ENCODE peak calls at places on chromosomes 16 and 17, in eight cellular contexts. One of them, this sample, is unnamed.

GRCh38 chr17:44069974-44070454 is 521 bp upstream of the G6PC3 start:
- DNase-seq in activated CD8-positive, alpha-beta memory T cell treated with anti-CD3 and anti-CD28 coated beads, Interleukin-2, amount 10 ng/mL, durations not matched to agents 7 days and 5 days: no peak
- DNase-seq in iPS-NIHi11: peak
- DNase-seq in iPS DF 6.9: no peak
- DNase-seq in SJSA1: no peak
- DNase-seq in GOT3: no peak
- DNase-seq in activated CD4-positive, alpha-beta T cell treated with anti-CD3 and anti-CD28 coated beads, Interleukin-2, amount 10 ng/mL, durations not matched to agents 24 days and 14 days: no peak
- DNase-seq in M059J: no peak
- DNase-seq in this sample: no peak

GRCh38 chr17:81702934-81703746 is at the start of gene MRPL12:
- DNase-seq in activated CD8-positive, alpha-beta memory T cell treated with anti-CD3 and anti-CD28 coated beads, Interleukin-2, amount 10 ng/mL, durations not matched to agents 7 days and 5 days: peak
- DNase-seq in SJSA1: peak
- DNase-seq in iPS DF 6.9: peak
- DNase-seq in activated CD4-positive, alpha-beta T cell treated with anti-CD3 and anti-CD28 coated beads, Interleukin-2, amount 10 ng/mL, durations not matched to agents 24 days and 14 days: peak
- DNase-seq in GOT3: peak
- DNase-seq in M059J: peak
- DNase-seq in iPS-NIHi11: peak
- DNase-seq in this sample: peak

GRCh38 chr17:80586464-80587228 is 42.0 kb downstream of the RPTOR start:
- DNase-seq in activated CD8-positive, alpha-beta memory T cell treated with anti-CD3 and anti-CD28 coated beads, Interleukin-2, amount 10 ng/mL, durations not matched to agents 7 days and 5 days: no peak
- DNase-seq in SJSA1: no peak
- DNase-seq in iPS DF 6.9: no peak
- DNase-seq in iPS-NIHi11: no peak
- DNase-seq in GOT3: no peak
- DNase-seq in M059J: no peak
- DNase-seq in activated CD4-positive, alpha-beta T cell treated with anti-CD3 and anti-CD28 coated beads, Interleukin-2, amount 10 ng/mL, durations not matched to agents 24 days and 14 days: no peak
- DNase-seq in this sample: no peak

GRCh38 chr17:34254651-34255380 is at the start of gene CCL2:
- DNase-seq in activated CD8-positive, alpha-beta memory T cell treated with anti-CD3 and anti-CD28 coated beads, Interleukin-2, amount 10 ng/mL, durations not matched to agents 7 days and 5 days: no peak
- DNase-seq in SJSA1: peak
- DNase-seq in iPS-NIHi11: peak
- DNase-seq in iPS DF 6.9: peak
- DNase-seq in activated CD4-positive, alpha-beta T cell treated with anti-CD3 and anti-CD28 coated beads, Interleukin-2, amount 10 ng/mL, durations not matched to agents 24 days and 14 days: no peak
- DNase-seq in GOT3: peak
- DNase-seq in M059J: peak
- DNase-seq in this sample: peak

GRCh38 chr17:59441459-59442096 is 110.1 kb downstream of the YPEL2 start:
- DNase-seq in GOT3: no peak
- DNase-seq in iPS DF 6.9: no peak
- DNase-seq in M059J: no peak
- DNase-seq in iPS-NIHi11: no peak
- DNase-seq in SJSA1: no peak
- DNase-seq in activated CD4-positive, alpha-beta T cell treated with anti-CD3 and anti-CD28 coated beads, Interleukin-2, amount 10 ng/mL, durations not matched to agents 24 days and 14 days: no peak
- DNase-seq in activated CD8-positive, alpha-beta memory T cell treated with anti-CD3 and anti-CD28 coated beads, Interleukin-2, amount 10 ng/mL, durations not matched to agents 7 days and 5 days: no peak
- DNase-seq in this sample: no peak

GRCh38 chr16:78812582-78812981 is 713.1 kb downstream of the WWOX start:
- DNase-seq in activated CD8-positive, alpha-beta memory T cell treated with anti-CD3 and anti-CD28 coated beads, Interleukin-2, amount 10 ng/mL, durations not matched to agents 7 days and 5 days: no peak
- DNase-seq in GOT3: no peak
- DNase-seq in M059J: no peak
- DNase-seq in iPS DF 6.9: no peak
- DNase-seq in activated CD4-positive, alpha-beta T cell treated with anti-CD3 and anti-CD28 coated beads, Interleukin-2, amount 10 ng/mL, durations not matched to agents 24 days and 14 days: no peak
- DNase-seq in SJSA1: no peak
- DNase-seq in iPS-NIHi11: no peak
- DNase-seq in this sample: no peak

GRCh38 chr17:77327181-77327565 is 186.4 kb downstream of the SEC14L1 start:
- DNase-seq in activated CD8-positive, alpha-beta memory T cell treated with anti-CD3 and anti-CD28 coated beads, Interleukin-2, amount 10 ng/mL, durations not matched to agents 7 days and 5 days: no peak
- DNase-seq in M059J: no peak
- DNase-seq in iPS-NIHi11: no peak
- DNase-seq in SJSA1: no peak
- DNase-seq in activated CD4-positive, alpha-beta T cell treated with anti-CD3 and anti-CD28 coated beads, Interleukin-2, amount 10 ng/mL, durations not matched to agents 24 days and 14 days: no peak
- DNase-seq in iPS DF 6.9: no peak
- DNase-seq in GOT3: no peak
- DNase-seq in this sample: no peak

GRCh38 chr17:4109424-4109823 is 33.4 kb downstream of the ZZEF1 start:
- DNase-seq in activated CD8-positive, alpha-beta memory T cell treated with anti-CD3 and anti-CD28 coated beads, Interleukin-2, amount 10 ng/mL, durations not matched to agents 7 days and 5 days: no peak
- DNase-seq in iPS-NIHi11: no peak
- DNase-seq in activated CD4-positive, alpha-beta T cell treated with anti-CD3 and anti-CD28 coated beads, Interleukin-2, amount 10 ng/mL, durations not matched to agents 24 days and 14 days: no peak
- DNase-seq in GOT3: no peak
- DNase-seq in SJSA1: no peak
- DNase-seq in iPS DF 6.9: no peak
- DNase-seq in M059J: no peak
- DNase-seq in this sample: no peak

GRCh38 chr17:32882029-32882428 is 5.1 kb upstream of the MYO1D start:
- DNase-seq in iPS DF 6.9: no peak
- DNase-seq in SJSA1: no peak
- DNase-seq in M059J: no peak
- DNase-seq in iPS-NIHi11: no peak
- DNase-seq in activated CD8-positive, alpha-beta memory T cell treated with anti-CD3 and anti-CD28 coated beads, Interleukin-2, amount 10 ng/mL, durations not matched to agents 7 days and 5 days: no peak
- DNase-seq in GOT3: no peak
- DNase-seq in activated CD4-positive, alpha-beta T cell treated with anti-CD3 and anti-CD28 coated beads, Interleukin-2, amount 10 ng/mL, durations not matched to agents 24 days and 14 days: no peak
- DNase-seq in this sample: no peak

GRCh38 chr16:66188786-66189725 is 177.4 kb upstream of the CDH5 start:
- DNase-seq in activated CD4-positive, alpha-beta T cell treated with anti-CD3 and anti-CD28 coated beads, Interleukin-2, amount 10 ng/mL, durations not matched to agents 24 days and 14 days: no peak
- DNase-seq in iPS DF 6.9: no peak
- DNase-seq in iPS-NIHi11: no peak
- DNase-seq in M059J: peak
- DNase-seq in GOT3: no peak
- DNase-seq in SJSA1: no peak
- DNase-seq in activated CD8-positive, alpha-beta memory T cell treated with anti-CD3 and anti-CD28 coated beads, Interleukin-2, amount 10 ng/mL, durations not matched to agents 7 days and 5 days: no peak
- DNase-seq in this sample: no peak

GRCh38 chr16:85126731-85127662 is 14.7 kb upstream of the CIBAR2 start:
- DNase-seq in M059J: peak
- DNase-seq in iPS DF 6.9: no peak
- DNase-seq in activated CD4-positive, alpha-beta T cell treated with anti-CD3 and anti-CD28 coated beads, Interleukin-2, amount 10 ng/mL, durations not matched to agents 24 days and 14 days: no peak
- DNase-seq in SJSA1: peak
- DNase-seq in iPS-NIHi11: peak
- DNase-seq in activated CD8-positive, alpha-beta memory T cell treated with anti-CD3 and anti-CD28 coated beads, Interleukin-2, amount 10 ng/mL, durations not matched to agents 7 days and 5 days: no peak
- DNase-seq in GOT3: no peak
- DNase-seq in this sample: no peak

GRCh38 chr17:15935891-15936290 is 9.0 kb upstream of the ADORA2B start:
- DNase-seq in M059J: no peak
- DNase-seq in iPS DF 6.9: no peak
- DNase-seq in GOT3: no peak
- DNase-seq in activated CD4-positive, alpha-beta T cell treated with anti-CD3 and anti-CD28 coated beads, Interleukin-2, amount 10 ng/mL, durations not matched to agents 24 days and 14 days: no peak
- DNase-seq in iPS-NIHi11: no peak
- DNase-seq in SJSA1: no peak
- DNase-seq in activated CD8-positive, alpha-beta memory T cell treated with anti-CD3 and anti-CD28 coated beads, Interleukin-2, amount 10 ng/mL, durations not matched to agents 7 days and 5 days: no peak
- DNase-seq in this sample: no peak

This sample was measured in NT2/D1.